ENCODE peak calls at places on chromosomes 16 and 17, in six cellular contexts. V is body of pancreas, J is fibroblast of lung, M is tibial nerve, L is HCT116, O is A549. W is an unnamed sample.

GRCh38 chr16:81866820-81867440 is 87.8 kb downstream of the PLCG2 start:
- DNase-seq in J (no peak), V (peak; percentile 15), O (no peak), M (no peak), L (no peak), W (no peak)

GRCh38 chr16:15466131-15466530 is 31.7 kb downstream of the BMERB1 start:
- DNase-seq in V (no peak), M (no peak), O (no peak), J (no peak), L (no peak), W (peak; percentile 29)

GRCh38 chr16:87474566-87474996 is 18.2 kb downstream of the ZCCHC14 start:
- DNase-seq in M (no peak), V (no peak), L (no peak), J (no peak), O (no peak), W (no peak)

GRCh38 chr16:87056083-87056482 is 261.1 kb downstream of the C16orf95 start:
- DNase-seq in V (no peak), M (no peak), J (peak; percentile 72), O (peak; percentile 5), L (no peak), W (no peak)

GRCh38 chr16:57251352-57251751 is 6.3 kb downstream of the ARL2BP start:
- DNase-seq in M (no peak), V (no peak), L (no peak), O (no peak), J (no peak), W (no peak)

GRCh38 chr16:56510544-56510943 is 9.3 kb downstream of the BBS2 start:
- DNase-seq in J (no peak), O (no peak), M (no peak), V (no peak), L (no peak), W (no peak)

GRCh38 chr16:54987081-54987480 is 56.4 kb downstream of the IRX5 start:
- DNase-seq in L (no peak), M (no peak), J (no peak), V (no peak), O (no peak), W (no peak)

GRCh38 chr17:21094298-21094704 is 32.5 kb upstream of the DHRS7B start:
- DNase-seq in L (no peak), V (no peak), M (no peak), O (peak; percentile 14), J (no peak), W (no peak)

GRCh38 chr17:16915752-16916556 is 56.0 kb downstream of the TNFRSF13B start:
- DNase-seq in M (no peak), O (peak; percentile 67), V (peak; percentile 66), J (peak; percentile 5), L (peak; percentile 70), W (peak; percentile 61)

GRCh38 chr16:49466881-49467280 is 93.3 kb downstream of the C16orf78 start:
- DNase-seq in J (no peak), V (no peak), L (no peak), M (no peak), O (no peak), W (no peak)

GRCh38 chr16:79283578-79283977 is 317.0 kb downstream of the MAF start:
- DNase-seq in M (no peak), O (no peak), L (no peak), J (no peak), V (no peak), W (no peak)

GRCh38 chr16:89581045-89581695 is 5.6 kb downstream of the CPNE7 start:
- DNase-seq in O (peak; percentile 74), J (peak; percentile 99), V (no peak), M (no peak), L (peak; percentile 66), W (no peak)

GRCh38 chr16:85358704-85359146 is 246.5 kb upstream of the CIBAR2 start:
- DNase-seq in L (no peak), V (no peak), M (no peak), J (no peak), O (no peak), W (no peak)

GRCh38 chr16:85361441-85362118 is 249.3 kb upstream of the CIBAR2 start:
- DNase-seq in M (no peak), V (peak; percentile 89), O (no peak), J (no peak), L (no peak), W (no peak)

GRCh38 chr16:85359147-85359822 is 247.0 kb upstream of the CIBAR2 start:
- DNase-seq in M (no peak), J (peak; percentile 90), O (no peak), L (no peak), V (no peak), W (no peak)

GRCh38 chr16:85362443-85362842 is 250.2 kb upstream of the CIBAR2 start:
- DNase-seq in M (no peak), J (no peak), O (no peak), L (no peak), V (no peak), W (no peak)

GRCh38 chr16:85360323-85361277 is 248.3 kb upstream of the CIBAR2 start:
- DNase-seq in L (no peak), O (no peak), V (peak; percentile 79), M (no peak), J (no peak), W (no peak)
- H3K27ac ChIP-seq in L (no peak overlapping the region), O (no peak overlapping the region), V (peak overlapping the region; percentile 82), M (no peak overlapping the region), J (no peak overlapping the region), W (no peak overlapping the region)

DNA sequence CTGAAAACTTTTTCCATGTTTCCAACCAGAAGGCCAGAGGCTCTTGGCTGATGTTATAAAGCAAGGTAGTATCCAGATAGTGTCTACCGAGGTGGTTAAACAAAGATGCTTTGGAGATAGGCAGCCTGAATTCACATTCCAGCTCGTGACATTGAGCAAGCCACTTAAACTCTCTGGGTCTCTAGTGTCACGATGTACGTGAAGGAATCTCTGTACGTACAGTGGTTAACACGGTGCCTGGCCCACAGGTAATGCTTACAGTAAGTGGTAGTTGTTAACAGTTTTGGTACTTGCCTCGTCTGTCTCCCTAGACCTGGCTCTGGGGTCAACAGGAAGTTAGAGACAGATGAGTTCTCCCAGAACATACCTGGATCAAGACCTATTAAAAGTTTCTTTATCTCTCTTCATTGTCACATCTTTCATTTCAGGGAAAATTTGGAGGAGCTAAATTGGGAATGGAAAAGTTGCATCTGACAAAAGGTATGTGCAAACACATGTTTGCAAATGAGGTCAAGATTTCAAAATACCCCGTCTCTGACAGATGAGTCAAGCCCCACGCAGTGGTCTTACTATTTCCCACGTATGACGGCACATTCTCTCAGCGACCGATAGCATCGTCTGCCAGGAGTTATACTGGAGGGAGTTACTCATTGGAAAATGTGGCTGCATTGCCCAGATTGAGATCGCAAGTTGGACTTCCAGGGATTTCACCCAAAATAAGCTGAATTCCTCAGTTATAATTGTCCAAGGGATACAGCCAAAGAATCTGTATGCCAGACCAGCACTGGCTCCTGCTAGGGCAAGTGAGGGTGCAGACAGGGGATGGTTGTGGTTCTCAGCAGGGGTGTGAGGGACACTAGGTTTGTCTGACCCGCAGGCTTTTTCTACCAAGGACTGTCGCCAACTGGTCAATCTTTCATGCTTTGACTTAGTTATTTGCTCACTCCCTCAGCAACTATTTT is 18.9 kb upstream of the MYH10 start:
- DNase-seq in O (no peak), V (no peak), J (peak; percentile 77), L (no peak), M (no peak), W (no peak)
- H3K4me1 ChIP-seq in O (peaks cover 6% of the 10 kb centered on the region), V (no peaks in the 10 kb centered on the region), J (peaks cover 4% of the 10 kb centered on the region), L (no peaks in the 10 kb centered on the region), M (no peaks in the 10 kb centered on the region), W (no peaks in the 10 kb centered on the region)

GRCh38 chr17:40178660-40179059 is 1.4 kb downstream of the RAPGEFL1 start:
- DNase-seq in M (no peak), L (no peak), J (no peak), O (no peak), V (no peak), W (no peak)

GRCh38 chr17:40181205-40181604 is 3.9 kb downstream of the RAPGEFL1 start:
- DNase-seq in V (no peak), O (no peak), L (no peak), J (no peak), M (no peak), W (no peak)

GRCh38 chr17:40180694-40181093 is 3.4 kb downstream of the RAPGEFL1 start:
- DNase-seq in M (no peak), O (no peak), J (no peak), L (no peak), V (peak; percentile 61), W (no peak)

GRCh38 chr17:40178021-40178601 is 841 bp downstream of the RAPGEFL1 start:
- DNase-seq in O (no peak), M (no peak), V (no peak), L (no peak), J (no peak), W (no peak)

DNA sequence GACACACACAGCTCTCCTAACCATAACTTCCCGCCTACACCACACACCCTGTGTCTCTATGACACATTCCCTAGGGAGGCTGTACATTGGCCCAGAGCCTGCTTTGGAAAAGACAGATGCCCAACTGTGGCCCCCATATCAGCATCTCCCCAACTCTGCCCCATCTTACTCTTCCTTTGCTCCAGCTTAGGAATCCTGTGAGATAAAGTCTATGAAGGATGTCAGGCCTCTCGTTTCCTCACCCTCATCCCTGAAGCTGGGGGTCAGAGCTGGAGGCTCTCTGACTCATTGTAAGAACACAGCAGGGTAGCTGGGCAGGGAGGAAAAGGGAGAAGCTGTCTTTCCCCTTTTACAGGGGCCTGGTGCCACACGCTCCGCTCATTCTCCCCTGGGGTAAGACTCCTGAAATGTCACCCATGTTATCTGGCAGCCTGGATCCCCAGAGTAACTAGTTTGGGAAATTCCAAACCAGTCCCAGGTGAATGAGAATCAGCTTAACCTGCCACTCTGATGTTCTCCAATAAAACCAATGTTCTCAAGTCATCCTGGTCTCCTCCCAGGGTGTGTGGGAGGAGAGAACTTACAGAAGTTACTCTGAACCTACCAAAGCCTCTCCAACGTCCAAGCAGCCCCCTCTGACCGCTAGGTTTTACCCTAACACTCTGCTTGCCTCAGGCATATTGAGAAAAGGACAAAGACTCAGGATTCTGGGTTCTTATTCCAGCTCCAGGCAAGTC is 2.8 kb downstream of the RAPGEFL1 start:
- DNase-seq in L (no peak), J (peak; percentile 40), V (no peak), O (no peak), M (no peak), W (peak; percentile 68)
- H3K4me3 ChIP-seq in L (peak overlapping the region; percentile 4), J (no peak overlapping the region), V (no peak overlapping the region), O (no peak overlapping the region), M (no peak overlapping the region), W (no peak overlapping the region)

GRCh38 chr17:8223356-8224063 is 13.1 kb upstream of the AURKB start:
- DNase-seq in J (peak; percentile 62), M (peak; percentile 40), L (no peak), O (peak; percentile 81), V (peak; percentile 66), W (peak; percentile 71)

GRCh38 chr17:8225813-8226535 is 15.6 kb upstream of the AURKB start:
- DNase-seq in V (peak; percentile 64), M (peak; percentile 54), J (peak; percentile 87), O (peak; percentile 92), L (peak; percentile 74), W (peak; percentile 94)

GRCh38 chr17:8226536-8227237 is 16.3 kb upstream of the AURKB start:
- DNase-seq in V (peak; percentile 81), O (peak; percentile 97), M (peak; percentile 76), J (peak; percentile 96), L (peak; percentile 91), W (peak; percentile 96)

GRCh38 chr17:8224891-8225812 is 14.8 kb upstream of the AURKB start:
- DNase-seq in J (no peak), L (no peak), M (no peak), V (no peak), O (no peak), W (no peak)

DNA sequence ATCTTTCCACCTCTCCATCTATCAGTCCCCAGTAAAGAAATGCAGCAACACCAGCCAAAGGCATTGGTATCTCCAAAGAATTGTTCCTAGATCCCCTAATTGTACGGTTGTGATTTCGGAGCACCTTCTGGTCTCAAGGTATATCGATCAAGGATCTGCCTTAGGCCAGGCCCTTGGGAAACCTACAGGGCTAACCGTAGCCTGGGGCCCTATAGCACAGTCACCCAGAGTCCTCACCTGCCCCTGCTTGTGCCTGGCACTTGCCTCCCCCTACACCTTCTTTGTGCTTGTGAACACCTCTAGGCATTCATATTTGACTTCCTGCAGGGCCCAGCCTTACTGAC is 16.8 kb upstream of the AURKB start:
- DNase-seq in O (no peak), M (no peak), J (no peak), L (no peak), V (no peak), W (no peak)
- H3K27ac ChIP-seq in O (peak overlapping the region; percentile 82), M (peak overlapping the region; percentile 91), J (no peak overlapping the region), L (peak overlapping the region; percentile 52), V (no peak overlapping the region), W (peak overlapping the region; percentile 84)

W was measured in A673.